ENCODE peak calls at places on chromosome 7, in eight cellular contexts. Q, H, O, P, V, E, M and S are unnamed samples.

GRCh38 chr7:103866919-103867318 is 122.5 kb downstream of the RELN start:
- DNase-seq in M (no peak), P (no peak), V (no peak), O (no peak), H (no peak), E (no peak), Q (no peak), S (no peak)

GRCh38 chr7:33400214-33400538 is 270.8 kb downstream of the BBS9 start:
- DNase-seq in E (no peak), H (no peak), O (no peak), Q (no peak), M (no peak), V (no peak), P (no peak), S (no peak)

GRCh38 chr7:20542594-20542993 is 72.9 kb upstream of the ABCB5 start:
- DNase-seq in H (no peak), P (no peak), V (no peak), Q (no peak), E (peak), O (no peak), M (peak), S (peak)

GRCh38 chr7:74452748-74453320 is 872 bp upstream of the GTF2IRD1 start:
- DNase-seq in P (no peak), H (no peak), O (peak), V (no peak), M (peak), Q (peak), E (peak), S (no peak)

GRCh38 chr7:5452937-5453540 is 29.4 kb upstream of the TNRC18 start:
- DNase-seq in O (no peak), Q (no peak), P (no peak), V (no peak), H (no peak), E (peak), M (no peak), S (no peak)

GRCh38 chr7:74235525-74236269 is 18.5 kb downstream of the RFC2 start:
- DNase-seq in H (no peak), O (no peak), Q (no peak), E (no peak), M (no peak), V (no peak), P (no peak), S (no peak)

GRCh38 chr7:26136831-26137230 is 15.2 kb upstream of the NFE2L3 start:
- DNase-seq in Q (no peak), V (no peak), M (no peak), O (no peak), P (no peak), E (no peak), H (no peak), S (no peak)

GRCh38 chr7:1225462-1226154 is 7.1 kb upstream of the UNCX start:
- DNase-seq in E (peak), P (no peak), H (peak), V (peak), M (no peak), Q (no peak), O (peak), S (no peak)

GRCh38 chr7:2260820-2261219 is 18.8 kb downstream of the NUDT1 start:
- DNase-seq in O (no peak), H (no peak), M (peak), Q (peak), V (no peak), P (no peak), E (no peak), S (no peak)

GRCh38 chr7:111392976-111393762 is 169.1 kb downstream of the IMMP2L start:
- DNase-seq in V (no peak), Q (no peak), H (no peak), O (no peak), E (peak), P (no peak), M (no peak), S (no peak)

GRCh38 chr7:33156441-33156840 is 27.1 kb downstream of the BBS9 start:
- DNase-seq in E (no peak), H (no peak), Q (no peak), O (no peak), M (no peak), P (no peak), V (no peak), S (no peak)

GRCh38 chr7:47647213-47647985 is 65.5 kb upstream of the TNS3 start:
- DNase-seq in Q (no peak), H (no peak), P (no peak), V (no peak), M (no peak), O (no peak), E (no peak), S (no peak)

GRCh38 chr7:3879337-3880054 is 578.4 kb downstream of the SDK1 start:
- DNase-seq in O (no peak), Q (no peak), H (no peak), E (no peak), V (no peak), P (no peak), M (no peak), S (no peak)

GRCh38 chr7:151271699-151272355 is 23.3 kb upstream of the SMARCD3 start:
- DNase-seq in O (no peak), M (peak), E (peak), P (no peak), V (no peak), Q (peak), H (no peak), S (no peak)

GRCh38 chr7:45921699-45922519 is 837 bp upstream of the IGFBP3 start:
- DNase-seq in E (peak), H (no peak), Q (peak), V (no peak), P (no peak), M (peak), O (no peak), S (no peak)